ENCODE peak calls at places on chromosomes 16 and 17, in six cellular contexts. I is mucosa of gallbladder, L is RWPE1, G is Calu3, U is left ventricle myocardium inferior, J is cardiac muscle cell. N is an unnamed sample.

GRCh38 chr16:11149011-11149616 is 106.9 kb downstream of the SOCS1 start:
- DNase-seq in L (no peak), I (no peak), U (no peak), G (no peak), J (no peak), N (no peak)

GRCh38 chr17:61474934-61475333 is 22.7 kb downstream of the TBX4 start:
- DNase-seq in U (no peak), G (no peak), I (no peak), L (no peak), J (no peak), N (no peak)

GRCh38 chr16:84509032-84509950 is 4.8 kb upstream of the MEAK7 start:
- DNase-seq in U (no peak), L (no peak), J (no peak), I (no peak), G (no peak), N (no peak)

GRCh38 chr17:44266402-44267164 is 1.4 kb downstream of the SLC4A1 start:
- DNase-seq in U (no peak), J (no peak), I (no peak), L (no peak), G (no peak), N (no peak)

GRCh38 chr16:882256-882655 is 81.7 kb upstream of the GNG13 start:
- DNase-seq in J (no peak), L (no peak), U (no peak), G (no peak), I (no peak), N (no peak)

GRCh38 chr17:41131979-41132378 is 8.0 kb upstream of the KRTAP4-12 start:
- DNase-seq in J (no peak), I (no peak), L (peak), U (no peak), G (no peak), N (no peak)

GRCh38 chr16:4021070-4021779 is 95.0 kb downstream of the ADCY9 start:
- DNase-seq in L (peak), J (no peak), I (peak), G (peak), U (no peak), N (peak)

GRCh38 chr17:63697341-63698286 is 2.3 kb downstream of the LIMD2 start:
- DNase-seq in I (peak), J (peak), L (peak), U (peak), G (peak), N (peak)

GRCh38 chr16:56931253-56931768 is 631 bp upstream of the HERPUD1 start:
- DNase-seq in G (no peak), I (no peak), L (no peak), J (no peak), U (no peak), N (no peak)

GRCh38 chr16:88010971-88011483 is 59.8 kb downstream of the BANP start:
- DNase-seq in G (no peak), L (no peak), I (no peak), J (no peak), U (no peak), N (no peak)

GRCh38 chr17:3750926-3751325 is 27.2 kb downstream of the HASPIN start:
- DNase-seq in U (no peak), I (no peak), G (no peak), L (no peak), J (no peak), N (no peak)

GRCh38 chr16:53761967-53762726 is 58.2 kb downstream of the FTO start:
- DNase-seq in I (no peak), G (no peak), J (peak), L (no peak), U (no peak), N (no peak)

GRCh38 chr17:2892305-2892971 is 96.2 kb downstream of the RAP1GAP2 start:
- DNase-seq in G (peak), I (peak), J (peak), L (peak), U (no peak), N (no peak)

GRCh38 chr17:74859439-74860228 is at the start of gene GRIN2C:
- DNase-seq in G (no peak), U (no peak), I (no peak), J (no peak), L (no peak), N (no peak)

GRCh38 chr16:89711601-89712475 is 8.9 kb downstream of the VPS9D1 start:
- DNase-seq in G (peak), U (no peak), I (no peak), J (peak), L (peak), N (no peak)

GRCh38 chr17:49755681-49756283 is 8.1 kb downstream of the FAM117A start:
- DNase-seq in U (no peak), L (no peak), G (no peak), J (no peak), I (no peak), N (no peak)

GRCh38 chr17:46727572-46728348 is 90.7 kb downstream of the WNT3 start:
- DNase-seq in L (peak), I (no peak), J (peak), G (no peak), U (no peak), N (no peak)

GRCh38 chr17:2017274-2017941 is 7.7 kb downstream of the RTN4RL1 start:
- DNase-seq in J (no peak), G (no peak), L (no peak), I (no peak), U (no peak), N (peak)

GRCh38 chr16:24957887-24958286 is 57.3 kb downstream of the ARHGAP17 start:
- DNase-seq in G (no peak), J (no peak), I (no peak), U (no peak), L (no peak), N (no peak)

N was measured in left lobe of liver.